ENCODE peak calls at places on chromosomes 7 and 10, in six cellular contexts. S, M, X, C, Y and N are unnamed samples.

GRCh38 chr10:26556756-26557640 is 118.9 kb downstream of the APBB1IP start:
- DNase-seq in S (peak; percentile 49), M (peak; percentile 67), X (no peak), Y (no peak), C (peak; percentile 15), N (peak; percentile 36)

GRCh38 chr7:38232475-38233366 is 40.7 kb downstream of the TARP start:
- DNase-seq in X (no peak), M (no peak), S (no peak), Y (no peak), C (no peak), N (no peak)

GRCh38 chr10:133464582-133465031 is 10.9 kb downstream of the SCART1 start:
- DNase-seq in Y (no peak), S (no peak), M (no peak), C (no peak), X (no peak), N (no peak)

GRCh38 chr10:24463683-24464426 is 254.9 kb downstream of the KIAA1217 start:
- DNase-seq in X (no peak), S (no peak), C (peak; percentile 41), Y (no peak), M (peak; percentile 81), N (no peak)

GRCh38 chr10:110226555-110226925 is 19.1 kb downstream of the MXI1 start:
- DNase-seq in X (peak; percentile 90), C (peak; percentile 67), M (peak; percentile 87), Y (peak; percentile 88), S (peak; percentile 86), N (peak; percentile 80)

GRCh38 chr7:73509463-73509862 is 12.6 kb downstream of the BAZ1B start:
- DNase-seq in S (no peak), X (no peak), M (no peak), Y (no peak), C (peak; percentile 28), N (no peak)

GRCh38 chr7:101386558-101387199 is 24.0 kb downstream of the COL26A1 start:
- DNase-seq in C (no peak), Y (no peak), M (no peak), S (no peak), X (no peak), N (peak; percentile 73)

GRCh38 chr10:93826355-93826754 is 67.4 kb upstream of the SLC35G1 start:
- DNase-seq in S (no peak), Y (no peak), M (no peak), C (no peak), X (no peak), N (no peak)

GRCh38 chr7:155377837-155378579 is 79.9 kb upstream of the EN2 start:
- DNase-seq in C (no peak), M (peak; percentile 49), X (no peak), S (no peak), Y (no peak), N (no peak)

GRCh38 chr10:776772-777171 is 87.3 kb upstream of the DIP2C start:
- DNase-seq in C (no peak), Y (no peak), X (no peak), S (no peak), M (no peak), N (no peak)

GRCh38 chr7:37320840-37321468 is 127.7 kb downstream of the ELMO1 start:
- DNase-seq in S (no peak), X (no peak), C (no peak), M (no peak), Y (no peak), N (no peak)

GRCh38 chr10:122949296-122949695 is 4.7 kb downstream of the C10orf88 start:
- DNase-seq in C (no peak), S (no peak), M (no peak), Y (no peak), X (no peak), N (no peak)

GRCh38 chr10:18719811-18720210 is 60.6 kb downstream of the ARL5B start:
- DNase-seq in C (no peak), S (no peak), M (no peak), Y (no peak), X (no peak), N (no peak)

GRCh38 chr10:70958396-70958795 is 70.0 kb upstream of the PCBD1 start:
- DNase-seq in S (no peak), X (no peak), C (no peak), M (peak; percentile 56), Y (no peak), N (no peak)

GRCh38 chr10:66678521-66678920 is 247.3 kb upstream of the LRRTM3 start:
- DNase-seq in X (no peak), S (no peak), Y (no peak), C (no peak), M (no peak), N (no peak)

GRCh38 chr7:128347573-128348147 is 4.0 kb upstream of the RBM28 start:
- DNase-seq in X (peak; percentile 10), C (no peak), M (peak; percentile 69), S (peak; percentile 34), Y (no peak), N (no peak)

GRCh38 chr10:124917939-124918830 is 23.7 kb upstream of the ZRANB1 start:
- DNase-seq in C (no peak), S (no peak), M (peak; percentile 54), X (no peak), Y (no peak), N (no peak)

GRCh38 chr10:114694735-114695134 is 36.7 kb upstream of the ABLIM1 start:
- DNase-seq in C (no peak), X (no peak), S (no peak), M (peak; percentile 68), Y (no peak), N (no peak)

GRCh38 chr7:44308741-44309270 is 16.6 kb downstream of the CAMK2B start:
- DNase-seq in Y (no peak), M (no peak), C (no peak), X (no peak), S (no peak), N (no peak)

GRCh38 chr10:132638130-132638515 is 100.5 kb downstream of the INPP5A start:
- DNase-seq in M (no peak), Y (no peak), C (no peak), S (no peak), X (no peak), N (no peak)

GRCh38 chr10:127694580-127695193 is 42.3 kb upstream of the FOXI2 start:
- DNase-seq in X (no peak), C (no peak), Y (no peak), M (peak; percentile 78), S (no peak), N (no peak)

GRCh38 chr10:130354976-130355795 is 219.0 kb downstream of the GLRX3 start:
- DNase-seq in M (no peak), C (no peak), Y (no peak), X (no peak), S (no peak), N (no peak)

GRCh38 chr10:71933651-71934050 is 30.5 kb upstream of the CHST3 start:
- DNase-seq in C (no peak), M (no peak), X (no peak), Y (no peak), S (no peak), N (no peak)

GRCh38 chr7:47087866-47088265 is 494.0 kb downstream of the TNS3 start:
- DNase-seq in X (no peak), M (peak; percentile 50), C (no peak), Y (no peak), S (no peak), N (no peak)

GRCh38 chr7:32957326-32958045 is at the start of gene FKBP9:
- DNase-seq in S (peak; percentile 79), M (peak; percentile 96), Y (peak; percentile 21), X (peak; percentile 64), C (peak; percentile 47), N (peak; percentile 36)

GRCh38 chr10:11401314-11402222 is 209.9 kb downstream of the USP6NL start:
- DNase-seq in C (no peak), M (no peak), X (no peak), Y (no peak), S (no peak), N (no peak)